ENCODE peak calls at places on chromosomes 13 and 19, in five cellular contexts. B, I, H, J and Z are unnamed samples.

GRCh38 chr13:69474286-69474685 is 633.3 kb upstream of the ATXN8OS start:
- DNase-seq in B (no peak), I (no peak), H (no peak), J (no peak), Z (no peak)

GRCh38 chr13:54210397-54211050 is 1181.9 kb downstream of the OLFM4 start:
- DNase-seq in B (no peak), I (no peak), H (no peak), J (no peak), Z (no peak)

GRCh38 chr13:93260591-93260990 is 34.0 kb downstream of the GPC6 start:
- DNase-seq in B (no peak), I (no peak), H (peak; percentile 52), J (no peak), Z (no peak)

GRCh38 chr13:63979951-63980350 is 2564.3 kb upstream of the PCDH20 start:
- DNase-seq in B (no peak), I (no peak), H (peak; percentile 5), J (no peak), Z (no peak)

GRCh38 chr19:2290441-2291184 is 8.6 kb upstream of the PEAK3 start:
- DNase-seq in B (no peak), I (no peak), H (no peak), J (no peak), Z (no peak)

GRCh38 chr19:57934820-57935665 is at the start of gene ZNF418:
- DNase-seq in B (no peak), I (peak; percentile 42), H (peak; percentile 90), J (peak; percentile 49), Z (no peak)

GRCh38 chr13:110915057-110915873 is at the start of gene ANKRD10:
- DNase-seq in B (peak; percentile 97), I (peak; percentile 99), H (peak; percentile 100), J (peak; percentile 99), Z (peak; percentile 96)

GRCh38 chr13:32117696-32118095 is 86.1 kb downstream of the FRY start:
- DNase-seq in B (no peak), I (peak; percentile 58), H (no peak), J (no peak), Z (no peak)

GRCh38 chr19:29211562-29212416 is 1.2 kb downstream of the UQCRFS1 start:
- DNase-seq in B (no peak), I (no peak), H (peak; percentile 27), J (no peak), Z (peak; percentile 17)